ENCODE peak calls at places on chromosomes 12 and 14, in eight cellular contexts. One of them, this sample, is unnamed.

GRCh38 chr14:61860294-61860918 is 98.2 kb downstream of the SNAPC1 start:
- DNase-seq in transverse colon: peak
- DNase-seq in K562: peak
- DNase-seq in suprapubic skin: no peak
- DNase-seq in GM12878: peak
- DNase-seq in tibial nerve: no peak
- DNase-seq in A549: peak
- DNase-seq in stomach: peak
- DNase-seq in this sample: no peak

GRCh38 chr14:31255286-31255685 is 47.7 kb upstream of the HECTD1 start:
- DNase-seq in transverse colon: no peak
- DNase-seq in stomach: no peak
- DNase-seq in suprapubic skin: no peak
- DNase-seq in GM12878: no peak
- DNase-seq in K562: no peak
- DNase-seq in tibial nerve: no peak
- DNase-seq in A549: no peak
- DNase-seq in this sample: no peak

GRCh38 chr12:109596418-109597244 is 23.0 kb downstream of the MVK start:
- DNase-seq in A549: no peak
- DNase-seq in stomach: no peak
- DNase-seq in GM12878: no peak
- DNase-seq in tibial nerve: no peak
- DNase-seq in transverse colon: no peak
- DNase-seq in K562: no peak
- DNase-seq in suprapubic skin: no peak
- DNase-seq in this sample: no peak

GRCh38 chr12:88904705-88905104 is 324.4 kb upstream of the KITLG start:
- DNase-seq in K562: no peak
- DNase-seq in transverse colon: no peak
- DNase-seq in GM12878: no peak
- DNase-seq in stomach: no peak
- DNase-seq in A549: no peak
- DNase-seq in tibial nerve: no peak
- DNase-seq in suprapubic skin: no peak
- DNase-seq in this sample: no peak

GRCh38 chr12:58341791-58342190 is 400.4 kb downstream of the ATP23 start:
- DNase-seq in K562: no peak
- DNase-seq in tibial nerve: no peak
- DNase-seq in suprapubic skin: no peak
- DNase-seq in GM12878: no peak
- DNase-seq in transverse colon: no peak
- DNase-seq in A549: no peak
- DNase-seq in stomach: no peak
- DNase-seq in this sample: no peak

GRCh38 chr12:27347779-27348178 is 15.1 kb downstream of the BMAL2 start:
- DNase-seq in K562: no peak
- DNase-seq in stomach: no peak
- DNase-seq in tibial nerve: no peak
- DNase-seq in transverse colon: no peak
- DNase-seq in GM12878: no peak
- DNase-seq in suprapubic skin: no peak
- DNase-seq in A549: no peak
- DNase-seq in this sample: no peak

GRCh38 chr14:72692678-72693077 is 201.2 kb downstream of the DPF3 start:
- DNase-seq in stomach: no peak
- DNase-seq in A549: no peak
- DNase-seq in suprapubic skin: no peak
- DNase-seq in tibial nerve: no peak
- DNase-seq in K562: no peak
- DNase-seq in GM12878: no peak
- DNase-seq in transverse colon: no peak
- DNase-seq in this sample: no peak

GRCh38 chr12:97386133-97386581 is 76.4 kb upstream of the RMST start:
- DNase-seq in A549: no peak
- DNase-seq in stomach: no peak
- DNase-seq in GM12878: no peak
- DNase-seq in K562: no peak
- DNase-seq in transverse colon: no peak
- DNase-seq in suprapubic skin: no peak
- DNase-seq in tibial nerve: no peak
- DNase-seq in this sample: no peak

GRCh38 chr14:51576112-51576420 is 75.6 kb upstream of the FRMD6 start:
- DNase-seq in stomach: no peak
- DNase-seq in A549: no peak
- DNase-seq in K562: no peak
- DNase-seq in GM12878: no peak
- DNase-seq in tibial nerve: no peak
- DNase-seq in transverse colon: no peak
- DNase-seq in suprapubic skin: no peak
- DNase-seq in this sample: no peak

GRCh38 chr12:3061129-3061857 is 15.9 kb upstream of the TSPAN9 start:
- DNase-seq in stomach: no peak
- DNase-seq in suprapubic skin: no peak
- DNase-seq in transverse colon: no peak
- DNase-seq in K562: no peak
- DNase-seq in GM12878: no peak
- DNase-seq in A549: no peak
- DNase-seq in tibial nerve: no peak
- DNase-seq in this sample: no peak

GRCh38 chr12:58500399-58500798 is 419.9 kb downstream of the LRIG3 start:
- DNase-seq in A549: no peak
- DNase-seq in GM12878: no peak
- DNase-seq in transverse colon: no peak
- DNase-seq in K562: no peak
- DNase-seq in suprapubic skin: no peak
- DNase-seq in stomach: no peak
- DNase-seq in tibial nerve: no peak
- DNase-seq in this sample: no peak

GRCh38 chr12:7374423-7375144 is 69.4 kb downstream of the CD163L1 start:
- DNase-seq in K562: peak
- DNase-seq in GM12878: no peak
- DNase-seq in stomach: no peak
- DNase-seq in transverse colon: peak
- DNase-seq in A549: peak
- DNase-seq in tibial nerve: peak
- DNase-seq in suprapubic skin: no peak
- DNase-seq in this sample: peak

GRCh38 chr14:79248131-79248530 is 963.2 kb downstream of the DIO2 start:
- DNase-seq in transverse colon: no peak
- DNase-seq in A549: no peak
- DNase-seq in suprapubic skin: no peak
- DNase-seq in GM12878: no peak
- DNase-seq in K562: no peak
- DNase-seq in stomach: no peak
- DNase-seq in tibial nerve: no peak
- DNase-seq in this sample: no peak

GRCh38 chr14:32201816-32202467 is at the start of gene RNU6-7:
- DNase-seq in tibial nerve: no peak
- DNase-seq in A549: no peak
- DNase-seq in suprapubic skin: no peak
- DNase-seq in stomach: no peak
- DNase-seq in GM12878: no peak
- DNase-seq in K562: no peak
- DNase-seq in transverse colon: peak
- DNase-seq in this sample: peak

GRCh38 chr12:28191690-28192089 is 1.4 kb downstream of the CCDC91 start:
- DNase-seq in transverse colon: peak
- DNase-seq in K562: peak
- DNase-seq in suprapubic skin: no peak
- DNase-seq in A549: peak
- DNase-seq in tibial nerve: no peak
- DNase-seq in GM12878: no peak
- DNase-seq in stomach: no peak
- DNase-seq in this sample: no peak

GRCh38 chr14:24398943-24399801 is at the start of gene NYNRIN:
- DNase-seq in GM12878: no peak
- DNase-seq in A549: no peak
- DNase-seq in K562: peak
- DNase-seq in stomach: peak
- DNase-seq in transverse colon: peak
- DNase-seq in suprapubic skin: peak
- DNase-seq in tibial nerve: no peak
- DNase-seq in this sample: peak

GRCh38 chr12:13254311-13254710 is 57.8 kb downstream of the EMP1 start:
- DNase-seq in tibial nerve: no peak
- DNase-seq in stomach: no peak
- DNase-seq in K562: no peak
- DNase-seq in A549: no peak
- DNase-seq in GM12878: no peak
- DNase-seq in transverse colon: no peak
- DNase-seq in suprapubic skin: no peak
- DNase-seq in this sample: no peak

GRCh38 chr14:61365667-61366194 is 44.4 kb downstream of the PRKCH start:
- DNase-seq in stomach: no peak
- DNase-seq in A549: no peak
- DNase-seq in tibial nerve: no peak
- DNase-seq in GM12878: no peak
- DNase-seq in transverse colon: no peak
- DNase-seq in K562: no peak
- DNase-seq in suprapubic skin: no peak
- DNase-seq in this sample: no peak

GRCh38 chr12:131102493-131102931 is 148.8 kb downstream of the ADGRD1 start:
- DNase-seq in A549: no peak
- DNase-seq in stomach: peak
- DNase-seq in suprapubic skin: peak
- DNase-seq in K562: no peak
- DNase-seq in GM12878: no peak
- DNase-seq in transverse colon: no peak
- DNase-seq in tibial nerve: peak
- DNase-seq in this sample: peak

GRCh38 chr12:108483213-108483920 is 31.7 kb upstream of the FICD start:
- DNase-seq in K562: no peak
- DNase-seq in transverse colon: no peak
- DNase-seq in suprapubic skin: no peak
- DNase-seq in stomach: no peak
- DNase-seq in A549: no peak
- DNase-seq in tibial nerve: no peak
- DNase-seq in GM12878: no peak
- DNase-seq in this sample: no peak

GRCh38 chr12:114400925-114401324 is 5.0 kb downstream of the TBX5 start:
- DNase-seq in tibial nerve: no peak
- DNase-seq in stomach: no peak
- DNase-seq in GM12878: no peak
- DNase-seq in K562: no peak
- DNase-seq in suprapubic skin: peak
- DNase-seq in transverse colon: no peak
- DNase-seq in A549: no peak
- DNase-seq in this sample: peak
- TF ChIP-seq EP300 in tibial nerve: no peak
- TF ChIP-seq EP300 in stomach: no peak
- TF ChIP-seq EP300 in GM12878: no peak
- TF ChIP-seq EP300 in K562: no peak
- TF ChIP-seq EP300 in suprapubic skin: no peak
- TF ChIP-seq EP300 in transverse colon: no peak
- TF ChIP-seq EP300 in A549: no peak
- TF ChIP-seq EP300 in this sample: no peak

GRCh38 chr12:45416161-45416560 is 200.3 kb downstream of the ANO6 start:
- DNase-seq in transverse colon: no peak
- DNase-seq in tibial nerve: no peak
- DNase-seq in A549: no peak
- DNase-seq in suprapubic skin: no peak
- DNase-seq in K562: no peak
- DNase-seq in stomach: no peak
- DNase-seq in GM12878: no peak
- DNase-seq in this sample: no peak

GRCh38 chr12:45409966-45410365 is 194.1 kb downstream of the ANO6 start:
- DNase-seq in GM12878: no peak
- DNase-seq in A549: no peak
- DNase-seq in suprapubic skin: no peak
- DNase-seq in K562: no peak
- DNase-seq in tibial nerve: no peak
- DNase-seq in stomach: no peak
- DNase-seq in transverse colon: no peak
- DNase-seq in this sample: no peak

GRCh38 chr12:45419317-45419716 is 203.4 kb downstream of the ANO6 start:
- DNase-seq in stomach: no peak
- DNase-seq in K562: no peak
- DNase-seq in transverse colon: no peak
- DNase-seq in GM12878: no peak
- DNase-seq in suprapubic skin: no peak
- DNase-seq in tibial nerve: no peak
- DNase-seq in A549: no peak
- DNase-seq in this sample: no peak

GRCh38 chr12:45415393-45415817 is 199.5 kb downstream of the ANO6 start:
- DNase-seq in K562: no peak
- DNase-seq in tibial nerve: no peak
- DNase-seq in transverse colon: no peak
- DNase-seq in GM12878: peak
- DNase-seq in A549: peak
- DNase-seq in stomach: no peak
- DNase-seq in suprapubic skin: no peak
- DNase-seq in this sample: peak
- H3K27ac ChIP-seq in K562: no peak
- H3K27ac ChIP-seq in tibial nerve: no peak
- H3K27ac ChIP-seq in transverse colon: no peak
- H3K27ac ChIP-seq in GM12878: no peak
- H3K27ac ChIP-seq in A549: no peak
- H3K27ac ChIP-seq in stomach: no peak
- H3K27ac ChIP-seq in suprapubic skin: peak
- H3K27ac ChIP-seq in this sample: no peak

GRCh38 chr14:48814562-48814961 is 771.6 kb downstream of the RPS29 start:
- DNase-seq in stomach: no peak
- DNase-seq in tibial nerve: no peak
- DNase-seq in K562: no peak
- DNase-seq in suprapubic skin: no peak
- DNase-seq in A549: no peak
- DNase-seq in GM12878: no peak
- DNase-seq in transverse colon: no peak
- DNase-seq in this sample: no peak
- TF ChIP-seq CTCF in stomach: no peak
- TF ChIP-seq CTCF in tibial nerve: no peak
- TF ChIP-seq CTCF in K562: no peak
- TF ChIP-seq CTCF in suprapubic skin: no peak
- TF ChIP-seq CTCF in A549: no peak
- TF ChIP-seq CTCF in GM12878: no peak
- TF ChIP-seq CTCF in transverse colon: no peak
- TF ChIP-seq CTCF in this sample: no peak

GRCh38 chr12:111410229-111411186 is 4.8 kb downstream of the SH2B3 start:
- DNase-seq in suprapubic skin: no peak
- DNase-seq in stomach: no peak
- DNase-seq in A549: no peak
- DNase-seq in tibial nerve: no peak
- DNase-seq in K562: no peak
- DNase-seq in GM12878: no peak
- DNase-seq in transverse colon: no peak
- DNase-seq in this sample: no peak

GRCh38 chr12:111408116-111408440 is 2.4 kb downstream of the SH2B3 start:
- DNase-seq in transverse colon: no peak
- DNase-seq in stomach: no peak
- DNase-seq in K562: no peak
- DNase-seq in tibial nerve: no peak
- DNase-seq in A549: no peak
- DNase-seq in GM12878: no peak
- DNase-seq in suprapubic skin: no peak
- DNase-seq in this sample: no peak

GRCh38 chr12:111407371-111408115 is 1.8 kb downstream of the SH2B3 start:
- DNase-seq in transverse colon: no peak
- DNase-seq in tibial nerve: no peak
- DNase-seq in stomach: no peak
- DNase-seq in GM12878: no peak
- DNase-seq in suprapubic skin: no peak
- DNase-seq in A549: no peak
- DNase-seq in K562: no peak
- DNase-seq in this sample: no peak

GRCh38 chr12:111409403-111410228 is 3.9 kb downstream of the SH2B3 start:
- DNase-seq in stomach: no peak
- DNase-seq in tibial nerve: no peak
- DNase-seq in GM12878: no peak
- DNase-seq in K562: peak
- DNase-seq in transverse colon: no peak
- DNase-seq in suprapubic skin: no peak
- DNase-seq in A549: no peak
- DNase-seq in this sample: peak

GRCh38 chr12:111408686-111409402 is 3.1 kb downstream of the SH2B3 start:
- DNase-seq in GM12878: no peak
- DNase-seq in transverse colon: no peak
- DNase-seq in stomach: no peak
- DNase-seq in suprapubic skin: no peak
- DNase-seq in K562: no peak
- DNase-seq in A549: no peak
- DNase-seq in tibial nerve: no peak
- DNase-seq in this sample: no peak
- TF ChIP-seq EP300 in GM12878: no peak
- TF ChIP-seq EP300 in transverse colon: no peak
- TF ChIP-seq EP300 in stomach: no peak
- TF ChIP-seq EP300 in suprapubic skin: no peak
- TF ChIP-seq EP300 in K562: no peak
- TF ChIP-seq EP300 in A549: no peak
- TF ChIP-seq EP300 in tibial nerve: no peak
- TF ChIP-seq EP300 in this sample: no peak